ENCODE peak calls at places on chromosome 10, in ten cellular contexts. H is mammary epithelial cell; B is fibroblast of mammary gland; G is GM13977; U is CD8-positive, alpha-beta T cell; J is naive thymus-derived CD8-positive, alpha-beta T cell; K is NAMALWA; L is naive B cell; O is T-helper 2 cell; W is activated CD4-positive, CD25-positive, alpha-beta regulatory T cell treated with anti-CD3 and anti-CD28 coated beads, Interleukin-2, amount 50 U/mL, for 72 hours. M is an unnamed sample.

GRCh38 chr10:133067152-133068090 is 20.3 kb upstream of the ADGRA1 start:
- DNase-seq in G (no peak), L (no peak), W (no peak), H (no peak), O (no peak), U (no peak), K (no peak), B (no peak), J (no peak), M (peak; percentile 26)

GRCh38 chr10:43041422-43042342 is 35.2 kb upstream of the RET start:
- DNase-seq in O (no peak), B (no peak), W (peak; percentile 14), G (no peak), J (no peak), K (no peak), L (no peak), H (no peak), U (no peak), M (no peak)

GRCh38 chr10:61628875-61629513 is 33.7 kb upstream of the CABCOCO1 start:
- DNase-seq in K (no peak), O (no peak), J (no peak), W (no peak), U (no peak), B (peak; percentile 97), H (peak; percentile 85), G (no peak), L (no peak), M (no peak)

GRCh38 chr10:15901889-15902288 is 41.6 kb upstream of the MINDY3 start:
- DNase-seq in H (no peak), L (no peak), O (no peak), B (no peak), G (no peak), W (no peak), K (no peak), J (no peak), U (no peak), M (no peak)

GRCh38 chr10:117716896-117717295 is 174.3 kb downstream of the EMX2 start:
- DNase-seq in K (no peak), W (no peak), O (no peak), B (no peak), U (no peak), J (no peak), G (no peak), H (peak; percentile 21), L (no peak), M (no peak)

GRCh38 chr10:72140174-72140573 is 51.8 kb upstream of the SPOCK2 start:
- DNase-seq in U (no peak), H (no peak), L (no peak), G (no peak), O (no peak), W (no peak), B (no peak), J (no peak), K (no peak), M (no peak)

GRCh38 chr10:91006001-91006751 is 85.3 kb upstream of the ANKRD1 start:
- DNase-seq in K (peak; percentile 81), W (peak; percentile 64), O (peak; percentile 39), G (peak; percentile 26), H (peak; percentile 50), L (peak; percentile 61), J (peak; percentile 58), U (peak; percentile 37), B (peak; percentile 84), M (peak; percentile 93)

GRCh38 chr10:44190541-44190940 is 194.4 kb downstream of the CXCL12 start:
- DNase-seq in U (no peak), L (no peak), G (no peak), J (no peak), W (no peak), O (no peak), K (no peak), H (no peak), B (no peak), M (no peak)

GRCh38 chr10:131260452-131261211 is 50.9 kb downstream of the TCERG1L start:
- DNase-seq in J (no peak), W (no peak), U (no peak), G (no peak), L (no peak), O (no peak), B (no peak), K (no peak), H (no peak), M (no peak)

M was measured in Ammon's horn.